ENCODE peak calls at places on chromosomes 1 and 21, in four cellular contexts. D is activated CD4-positive, alpha-beta T cell treated with anti-CD3 and anti-CD28 coated beads, Interleukin-2, amount 50 U/mL, for 4 hours; V is stimulated activated CD4-positive, alpha-beta T cell treated with anti-CD3 and anti-CD28 coated beads, Interleukin-15, amount 100 ng/mL, for 24 hours; O is NCI-H345. K is an unnamed sample.
A peak's percentile ranks its signal among the peaks of the same experiment; 100 is the strongest.

GRCh38 chr1:223244366-223245103 is 101.5 kb upstream of the TLR5 start:
- DNase-seq in D (no peak), V (peak; percentile 28), O (no peak), K (no peak)

GRCh38 chr1:167171286-167171929 is 49.3 kb upstream of the POU2F1 start:
- DNase-seq in D (no peak), V (no peak), O (no peak), K (no peak)

GRCh38 chr1:210535796-210536195 is 207.1 kb downstream of the HHAT start:
- DNase-seq in D (no peak), V (no peak), O (no peak), K (no peak)

GRCh38 chr1:9602794-9603167 is 14.1 kb downstream of the TMEM201 start:
- DNase-seq in D (no peak), V (no peak), O (no peak), K (no peak)

GRCh38 chr1:99447716-99448115 is 183.4 kb downstream of the PLPPR4 start:
- DNase-seq in D (no peak), V (no peak), O (no peak), K (no peak)

GRCh38 chr1:206120406-206120805 is 3.2 kb upstream of the AVPR1B start:
- DNase-seq in D (no peak), V (no peak), O (no peak), K (no peak)

GRCh38 chr1:39892611-39893595 is 8.8 kb downstream of the MYCL start:
- DNase-seq in D (no peak), V (no peak), O (peak; percentile 16), K (peak; percentile 90)

GRCh38 chr1:19381261-19381660 is 69.1 kb downstream of the SLC66A1 start:
- DNase-seq in D (no peak), V (no peak), O (no peak), K (no peak)

GRCh38 chr1:226404063-226404903 is 3.6 kb downstream of the PARP1 start:
- DNase-seq in D (no peak), V (no peak), O (no peak), K (no peak)

GRCh38 chr1:178030452-178030851 is 60.6 kb upstream of the SEC16B start:
- DNase-seq in D (no peak), V (no peak), O (no peak), K (no peak)

GRCh38 chr1:43351421-43352350 is 7.1 kb upstream of the CDC20 start:
- DNase-seq in D (no peak), V (no peak), O (no peak), K (no peak)

GRCh38 chr1:83998599-83999315 is at the start of gene TTLL7:
- DNase-seq in D (peak; percentile 11), V (peak; percentile 75), O (peak; percentile 92), K (peak; percentile 64)

GRCh38 chr1:153447498-153448170 is 12.8 kb downstream of the S100A7 start:
- DNase-seq in D (no peak), V (no peak), O (no peak), K (no peak)

GRCh38 chr1:204483791-204484190 is 10.8 kb downstream of the PIK3C2B start:
- DNase-seq in D (no peak), V (no peak), O (no peak), K (no peak)

GRCh38 chr21:15141236-15141970 is 76.6 kb upstream of the NRIP1 start:
- DNase-seq in D (no peak), V (no peak), O (no peak), K (peak; percentile 3)

GRCh38 chr1:234605983-234606730 is 3.8 kb downstream of the IRF2BP2 start:
- DNase-seq in D (peak; percentile 56), V (peak; percentile 61), O (peak; percentile 56), K (no peak)

GRCh38 chr21:33025106-33025470 is 647 bp upstream of the OLIG2 start:
- DNase-seq in D (no peak), V (peak; percentile 26), O (no peak), K (no peak)

GRCh38 chr1:33548721-33549120 is 76.3 kb downstream of the ZSCAN20 start:
- DNase-seq in D (no peak), V (no peak), O (no peak), K (no peak)

GRCh38 chr1:199490804-199491527 is 536.5 kb upstream of the NR5A2 start:
- DNase-seq in D (no peak), V (no peak), O (no peak), K (no peak)

GRCh38 chr1:221823149-221823548 is 81.3 kb upstream of the DUSP10 start:
- DNase-seq in D (no peak), V (no peak), O (no peak), K (no peak)

GRCh38 chr1:167439301-167439988 is 78.9 kb downstream of the CD247 start:
- DNase-seq in D (no peak), V (peak; percentile 52), O (peak; percentile 30), K (no peak)

GRCh38 chr1:40648928-40649591 is 16.4 kb downstream of the RIMS3 start:
- DNase-seq in D (no peak), V (no peak), O (no peak), K (peak; percentile 68)

GRCh38 chr21:39633043-39633442 is 20.3 kb downstream of the B3GALT5 start:
- DNase-seq in D (no peak), V (no peak), O (no peak), K (no peak)

GRCh38 chr1:156126043-156126700 is 11.7 kb downstream of the LMNA start:
- DNase-seq in D (no peak), V (peak; percentile 65), O (peak; percentile 44), K (peak; percentile 81)

GRCh38 chr1:20063861-20064292 is 6.1 kb upstream of the PLA2G5 start:
- DNase-seq in D (no peak), V (no peak), O (no peak), K (no peak)

GRCh38 chr21:41321908-41322495 is 5.4 kb downstream of the FAM3B start:
- DNase-seq in D (no peak), V (no peak), O (no peak), K (no peak)

GRCh38 chr1:201252833-201253810 is 30.2 kb upstream of the PKP1 start:
- DNase-seq in D (no peak), V (no peak), O (no peak), K (no peak)

GRCh38 chr1:1425753-1426495 is 4.8 kb upstream of the ANKRD65 start:
- DNase-seq in D (no peak), V (no peak), O (no peak), K (no peak)

GRCh38 chr1:66412689-66413088 is 121.3 kb upstream of the SGIP1 start:
- DNase-seq in D (no peak), V (no peak), O (no peak), K (no peak)

GRCh38 chr1:57165546-57165945 is 199.7 kb upstream of the C8B start:
- DNase-seq in D (no peak), V (no peak), O (no peak), K (no peak)

GRCh38 chr1:206514821-206515387 is 7.6 kb downstream of the RASSF5 start:
- DNase-seq in D (no peak), V (no peak), O (no peak), K (no peak)

GRCh38 chr1:57204942-57205787 is 218.7 kb downstream of the DAB1 start:
- DNase-seq in D (no peak), V (no peak), O (no peak), K (no peak)

GRCh38 chr1:228911225-228911624 is 175.9 kb downstream of the RHOU start:
- DNase-seq in D (no peak), V (no peak), O (no peak), K (no peak)

GRCh38 chr1:89405275-89405929 is 41.5 kb downstream of the GBP6 start:
- DNase-seq in D (no peak), V (no peak), O (no peak), K (no peak)

GRCh38 chr1:226351709-226352108 is 42.7 kb upstream of the LIN9 start:
- DNase-seq in D (no peak), V (no peak), O (no peak), K (no peak)

GRCh38 chr21:36569511-36569910 is 89.6 kb upstream of the CLDN14 start:
- DNase-seq in D (no peak), V (no peak), O (no peak), K (no peak)

K was measured in DMS153.